ENCODE peak calls at places on chromosome 1, in ten cellular contexts. C is uterus, O is esophagus muscularis mucosa, M is Peyer's patch, K is heart left ventricle, D is tibial nerve, W is esophagus squamous epithelium, I is testis, V is breast epithelium, N is sigmoid colon. H is an unnamed sample.

GRCh38 chr1:74508449-74508848 is 4.0 kb downstream of the LRRC53 start:
- DNase-seq in N (no peak), M (no peak), W (no peak), C (no peak), I (no peak), K (no peak), D (no peak), O (no peak), V (no peak), H (no peak)

GRCh38 chr1:6275826-6276764 is 15.2 kb upstream of the GPR153 start:
- DNase-seq in V (no peak), O (no peak), D (peak), C (peak), K (no peak), W (no peak), N (peak), M (peak), I (peak), H (no peak)

GRCh38 chr1:16286122-16286521 is 49.1 kb upstream of the CPLANE2 start:
- DNase-seq in W (no peak), I (no peak), O (no peak), C (no peak), M (no peak), N (no peak), K (no peak), D (no peak), V (no peak), H (no peak)

GRCh38 chr1:86502721-86503430 is 34.1 kb downstream of the CLCA1 start:
- DNase-seq in O (no peak), M (peak), K (no peak), N (no peak), I (peak), D (no peak), W (no peak), C (peak), V (no peak), H (no peak)

GRCh38 chr1:230169454-230170152 is 102.6 kb downstream of the GALNT2 start:
- DNase-seq in K (no peak), I (peak), O (no peak), V (no peak), N (no peak), M (peak), C (no peak), D (no peak), W (no peak), H (no peak)

GRCh38 chr1:29271724-29272123 is 35.4 kb downstream of the PTPRU start:
- DNase-seq in K (no peak), C (peak), V (peak), I (peak), N (peak), D (peak), M (peak), W (no peak), O (no peak), H (peak)

GRCh38 chr1:15680614-15681345 is 3.3 kb upstream of the PLEKHM2 start:
- DNase-seq in C (no peak), D (no peak), K (no peak), O (no peak), N (no peak), V (no peak), I (no peak), M (no peak), W (no peak), H (peak)

GRCh38 chr1:48869116-48869893 is 92.6 kb upstream of the BEND5 start:
- DNase-seq in I (no peak), O (no peak), M (no peak), V (no peak), N (no peak), K (no peak), C (no peak), W (no peak), D (no peak), H (no peak)

GRCh38 chr1:32546611-32547010 is 7.4 kb downstream of the ZBTB8A start:
- DNase-seq in O (no peak), W (no peak), M (no peak), I (no peak), N (peak), K (no peak), C (no peak), V (no peak), D (no peak), H (no peak)

GRCh38 chr1:156889802-156890585 is 3.5 kb upstream of the PEAR1 start:
- DNase-seq in C (peak), W (no peak), K (peak), M (peak), V (peak), N (peak), O (peak), D (peak), I (peak), H (peak)

GRCh38 chr1:234721476-234722266 is 111.7 kb upstream of the IRF2BP2 start:
- DNase-seq in I (peak), M (no peak), O (peak), D (peak), W (no peak), V (no peak), C (peak), N (peak), K (no peak), H (no peak)

GRCh38 chr1:236686815-236687160 is 489 bp downstream of the ACTN2 start:
- DNase-seq in K (peak), V (no peak), N (no peak), C (no peak), D (no peak), M (no peak), W (no peak), I (peak), O (peak), H (no peak)

GRCh38 chr1:21865609-21865942 is 53.5 kb downstream of the LDLRAD2 start:
- DNase-seq in M (peak), C (no peak), D (no peak), W (no peak), I (no peak), K (no peak), N (no peak), V (no peak), O (no peak), H (no peak)

GRCh38 chr1:198678901-198679329 is 40.1 kb downstream of the PTPRC start:
- DNase-seq in D (no peak), V (no peak), W (no peak), O (no peak), M (peak), I (no peak), K (no peak), C (no peak), N (no peak), H (no peak)

GRCh38 chr1:225642177-225642576 is 10.7 kb downstream of the ENAH start:
- DNase-seq in C (no peak), V (no peak), M (no peak), K (no peak), O (no peak), N (no peak), W (no peak), I (no peak), D (no peak), H (no peak)

GRCh38 chr1:8660455-8660854 is 157.0 kb downstream of the RERE start:
- DNase-seq in N (peak), V (no peak), M (no peak), O (no peak), D (peak), C (peak), W (no peak), I (peak), K (peak), H (peak)

GRCh38 chr1:153380711-153381110 is 5.3 kb upstream of the S100A12 start:
- DNase-seq in M (no peak), D (no peak), C (no peak), O (no peak), V (no peak), W (no peak), K (no peak), N (no peak), I (no peak), H (no peak)

GRCh38 chr1:230176871-230177411 is 109.9 kb downstream of the GALNT2 start:
- DNase-seq in V (no peak), I (peak), W (no peak), D (peak), O (no peak), N (peak), C (peak), K (peak), M (peak), H (no peak)

GRCh38 chr1:67983867-67984266 is 66.6 kb downstream of the DIRAS3 start:
- DNase-seq in K (no peak), O (no peak), I (no peak), C (no peak), D (no peak), V (no peak), W (no peak), N (no peak), M (no peak), H (no peak)

GRCh38 chr1:90558754-90559378 is 158.2 kb downstream of the BARHL2 start:
- DNase-seq in V (no peak), O (no peak), I (no peak), W (no peak), M (no peak), D (no peak), C (no peak), N (no peak), K (no peak), H (no peak)

GRCh38 chr1:17664322-17664721 is 90.8 kb upstream of the ACTL8 start:
- DNase-seq in N (no peak), I (no peak), V (no peak), K (no peak), C (no peak), M (no peak), O (no peak), D (no peak), W (no peak), H (no peak)

GRCh38 chr1:65431111-65431705 is 10.7 kb downstream of the LEPR start:
- DNase-seq in W (no peak), M (no peak), V (no peak), D (peak), K (no peak), I (no peak), N (no peak), C (no peak), O (no peak), H (no peak)

GRCh38 chr1:19034721-19035120 is 78.2 kb upstream of the IFFO2 start:
- DNase-seq in K (no peak), W (no peak), N (no peak), O (no peak), M (no peak), I (no peak), V (no peak), D (no peak), C (no peak), H (no peak)

GRCh38 chr1:44652445-44653106 is 21.7 kb downstream of the TMEM53 start:
- DNase-seq in C (peak), M (peak), K (peak), N (peak), D (peak), W (no peak), V (peak), I (peak), O (no peak), H (peak)

GRCh38 chr1:202113690-202114300 is 8.9 kb upstream of the GPR37L1 start:
- DNase-seq in C (no peak), M (no peak), O (no peak), K (no peak), N (no peak), V (no peak), I (no peak), D (no peak), W (no peak), H (no peak)

GRCh38 chr1:228862542-228863505 is 127.5 kb downstream of the RHOU start:
- DNase-seq in O (peak), V (no peak), K (no peak), C (no peak), I (peak), M (no peak), N (no peak), W (no peak), D (no peak), H (no peak)

GRCh38 chr1:191160837-191161236 is 683.2 kb upstream of the BRINP3 start:
- DNase-seq in K (no peak), M (no peak), N (no peak), O (no peak), V (no peak), D (no peak), C (no peak), I (no peak), W (no peak), H (no peak)

GRCh38 chr1:180778782-180779398 is 133.8 kb upstream of the KIAA1614 start:
- DNase-seq in N (no peak), K (no peak), O (no peak), M (peak), D (no peak), W (no peak), C (no peak), I (no peak), V (no peak), H (no peak)

GRCh38 chr1:57910782-57911181 is 486.9 kb upstream of the DAB1 start:
- DNase-seq in V (no peak), C (no peak), D (no peak), W (no peak), I (no peak), O (no peak), N (no peak), M (no peak), K (no peak), H (no peak)

GRCh38 chr1:7703321-7704213 is 67.5 kb upstream of the VAMP3 start:
- DNase-seq in C (no peak), I (peak), O (no peak), D (no peak), K (no peak), W (no peak), V (no peak), N (no peak), M (no peak), H (no peak)

GRCh38 chr1:64004451-64004850 is 199.0 kb upstream of the UBE2U start:
- DNase-seq in M (no peak), V (no peak), W (no peak), K (no peak), N (no peak), C (no peak), I (no peak), D (no peak), O (no peak), H (no peak)

GRCh38 chr1:222266223-222267215 is 281.4 kb downstream of the HHIPL2 start:
- DNase-seq in M (no peak), C (no peak), O (no peak), I (peak), D (no peak), K (no peak), N (no peak), W (no peak), V (no peak), H (no peak)

GRCh38 chr1:208203127-208203847 is 40.9 kb downstream of the PLXNA2 start:
- DNase-seq in V (peak), C (no peak), D (peak), N (no peak), O (no peak), W (no peak), K (peak), I (peak), M (peak), H (no peak)

GRCh38 chr1:1907098-1907736 is 7.8 kb upstream of the CALML6 start:
- DNase-seq in K (peak), D (no peak), W (no peak), V (peak), O (no peak), C (no peak), M (peak), N (no peak), I (no peak), H (no peak)

GRCh38 chr1:243287652-243288051 is 31.8 kb downstream of the SDCCAG8 start:
- DNase-seq in D (no peak), K (no peak), M (no peak), V (no peak), O (no peak), W (no peak), I (no peak), C (no peak), N (no peak), H (peak)

GRCh38 chr1:11800756-11801433 is 4.9 kb downstream of the MTHFR start:
- DNase-seq in W (no peak), I (no peak), N (peak), O (no peak), D (no peak), K (no peak), V (no peak), C (no peak), M (no peak), H (no peak)

GRCh38 chr1:156014829-156015228 is 5.9 kb downstream of the SSR2 start:
- DNase-seq in K (no peak), I (no peak), M (no peak), W (no peak), C (no peak), V (no peak), D (no peak), N (no peak), O (no peak), H (no peak)

GRCh38 chr1:184051138-184051484 is 419 bp upstream of the TSEN15 start:
- DNase-seq in K (no peak), W (no peak), D (no peak), M (no peak), V (no peak), I (peak), N (no peak), O (no peak), C (no peak), H (no peak)

DNA sequence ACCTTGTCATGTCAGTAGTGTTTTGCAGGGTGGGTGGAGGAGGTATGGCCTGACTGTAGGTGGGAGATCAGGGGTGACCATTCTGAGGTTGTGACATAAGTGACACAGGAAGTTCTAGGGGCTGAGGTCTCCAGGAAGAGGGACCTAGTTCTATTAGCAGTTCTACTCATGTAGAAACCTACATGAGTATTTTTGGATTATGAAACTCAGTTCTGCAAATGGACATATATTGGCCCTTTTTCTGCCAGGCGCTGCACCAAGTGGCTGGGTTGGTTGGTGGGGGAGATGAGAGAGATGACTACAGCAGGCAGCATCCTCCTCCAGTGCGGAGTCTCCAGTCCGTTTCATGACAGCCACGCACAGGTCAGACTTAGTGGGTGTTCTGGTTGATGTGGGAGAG is 54.0 kb downstream of the PRDM2 start:
- DNase-seq in M (no peak), D (no peak), C (no peak), N (no peak), I (no peak), V (no peak), W (no peak), K (no peak), O (peak), H (no peak)
- TF ChIP-seq POLR2A in M (no peak), D (no peak), C (no peak), N (no peak), I (no peak), V (no peak), W (no peak), K (no peak), O (no peak), H (no peak)

GRCh38 chr1:37259019-37259418 is 215.4 kb upstream of the ZC3H12A start:
- DNase-seq in O (no peak), N (no peak), D (no peak), K (no peak), W (no peak), I (no peak), V (no peak), C (no peak), M (no peak), H (no peak)
- TF ChIP-seq POLR2A in O (no peak), N (no peak), D (no peak), K (no peak), W (no peak), I (no peak), V (no peak), C (no peak), M (no peak), H (no peak)

GRCh38 chr1:110312188-110313121 is 26.7 kb upstream of the RBM15 start:
- DNase-seq in M (peak), N (peak), O (no peak), I (peak), W (no peak), V (peak), K (peak), D (peak), C (peak), H (peak)
- TF ChIP-seq POLR2A in M (no peak), N (no peak), O (no peak), I (no peak), W (no peak), V (no peak), K (no peak), D (no peak), C (no peak), H (no peak)

GRCh38 chr1:34865981-34866761 is 6.6 kb upstream of the SMIM12 start:
- DNase-seq in W (peak), O (peak), K (peak), I (peak), N (peak), D (peak), C (peak), M (peak), V (peak), H (peak)
- TF ChIP-seq POLR2A in W (peak), O (no peak), K (no peak), I (no peak), N (no peak), D (peak), C (peak), M (no peak), V (no peak), H (no peak)

DNA sequence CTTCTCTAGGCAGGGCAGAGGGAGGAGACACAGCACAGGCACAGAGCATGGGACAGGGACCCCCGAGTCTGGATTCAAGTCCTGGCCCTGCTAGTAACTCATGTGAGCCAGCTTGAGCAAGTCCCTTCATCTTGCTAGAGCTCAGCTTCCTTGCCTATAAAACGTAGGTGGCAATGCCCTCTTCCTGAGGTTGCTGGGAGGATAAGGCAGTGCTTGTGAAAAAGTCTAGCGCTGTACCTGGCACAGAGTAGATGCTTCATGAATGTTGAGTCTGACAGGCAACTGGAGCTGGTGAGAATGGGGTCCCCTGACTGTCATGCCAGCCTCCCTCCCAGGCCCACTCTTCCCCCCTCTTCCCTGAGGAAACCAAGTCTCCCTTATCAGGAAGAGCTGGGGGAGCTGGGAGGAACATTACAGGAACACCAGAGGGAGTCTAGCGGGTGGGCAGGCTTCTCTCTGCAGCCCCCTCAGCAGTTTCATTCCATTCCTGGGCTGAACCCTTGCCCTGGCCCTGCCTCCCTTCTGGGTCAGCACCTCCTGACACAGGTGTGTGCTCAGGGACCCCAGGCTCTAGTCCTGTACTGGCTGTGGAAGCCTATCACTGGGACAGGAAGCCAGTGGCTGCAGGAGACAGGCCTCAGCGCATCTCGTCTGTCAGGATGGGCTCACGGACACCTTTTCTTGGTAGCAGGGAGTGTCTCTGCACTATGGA is 9.9 kb downstream of the CHRNB2 start:
- DNase-seq in I (no peak), V (no peak), C (no peak), D (no peak), K (no peak), N (no peak), O (no peak), M (no peak), W (no peak), H (no peak)
- TF ChIP-seq POLR2A in I (no peak), V (no peak), C (no peak), D (no peak), K (no peak), N (no peak), O (no peak), M (no peak), W (no peak), H (no peak)